ENCODE peak calls at places on chromosomes 3 and 15, in nine cellular contexts. D, N, J, S, X, U, P, W and Y are unnamed samples. For H3K27me3, the result is how much of the 10 kb centered on the place peaks cover.

GRCh38 chr3:172140499-172141391 is 101.4 kb downstream of the FNDC3B start:
- DNase-seq in D (no peak), N (no peak), J (no peak), S (no peak), X (peak), U (no peak), P (no peak), W (no peak), Y (peak)

GRCh38 chr15:93231994-93232393 is 143.0 kb upstream of the RGMA start:
- DNase-seq in D (no peak), N (no peak), J (no peak), S (no peak), X (no peak), U (no peak), P (no peak), W (no peak), Y (no peak)

GRCh38 chr15:40873625-40874561 is at the start of gene RHOV:
- DNase-seq in D (peak), N (no peak), J (peak), S (peak), X (peak), U (no peak), P (peak), W (no peak), Y (no peak)

GRCh38 chr3:181613813-181614212 is 97.9 kb upstream of the SOX2 start:
- DNase-seq in D (no peak), N (no peak), J (no peak), S (no peak), X (no peak), U (no peak), P (no peak), W (no peak), Y (no peak)

GRCh38 chr3:39718674-39719595 is 90.5 kb upstream of the MYRIP start:
- DNase-seq in D (no peak), N (no peak), J (no peak), S (no peak), X (no peak), U (no peak), P (no peak), W (no peak), Y (peak)

GRCh38 chr3:48656841-48657281 is 5.8 kb downstream of the CELSR3 start:
- DNase-seq in D (no peak), N (no peak), J (no peak), S (no peak), X (no peak), U (no peak), P (no peak), W (no peak), Y (no peak)

GRCh38 chr15:76235186-76235826 is 76.0 kb downstream of the ETFA start:
- DNase-seq in D (no peak), N (no peak), J (no peak), S (no peak), X (peak), U (no peak), P (no peak), W (no peak), Y (peak)

GRCh38 chr3:101813817-101814440 is 34.9 kb downstream of the NXPE3 start:
- DNase-seq in D (no peak), N (no peak), J (no peak), S (no peak), X (peak), U (no peak), P (no peak), W (no peak), Y (no peak)

GRCh38 chr15:66504563-66505429 is at the start of the genes RPL4 and ZWILCH:
- DNase-seq in D (peak), N (peak), J (peak), S (peak), X (peak), U (peak), P (peak), W (no peak), Y (peak)

GRCh38 chr15:70172124-70172523 is 74.4 kb upstream of the TLE3 start:
- DNase-seq in D (peak), N (no peak), J (no peak), S (no peak), X (no peak), U (no peak), P (no peak), W (no peak), Y (no peak)

GRCh38 chr15:77905301-77905920 is 172.1 kb downstream of the TBC1D2B start:
- DNase-seq in D (peak), N (no peak), J (peak), S (no peak), X (no peak), U (no peak), P (peak), W (no peak), Y (no peak)

GRCh38 chr15:77033417-77033728 is 37.5 kb downstream of the TSPAN3 start:
- DNase-seq in D (peak), N (no peak), J (no peak), S (no peak), X (no peak), U (no peak), P (no peak), W (no peak), Y (no peak)

GRCh38 chr15:68316061-68316804 is 38.7 kb downstream of the FEM1B start:
- DNase-seq in D (peak), N (no peak), J (peak), S (no peak), X (peak), U (peak), P (peak), W (no peak), Y (no peak)

GRCh38 chr15:35440265-35440664 is 105.7 kb downstream of the DPH6 start:
- DNase-seq in D (no peak), N (no peak), J (no peak), S (no peak), X (no peak), U (no peak), P (no peak), W (no peak), Y (no peak)

GRCh38 chr15:101207867-101208288 is 44.0 kb downstream of the CHSY1 start:
- DNase-seq in D (no peak), N (no peak), J (peak), S (no peak), X (peak), U (no peak), P (no peak), W (no peak), Y (no peak)

GRCh38 chr3:50550079-50550736 is 17.3 kb downstream of the C3orf18 start:
- DNase-seq in D (peak), N (peak), J (peak), S (no peak), X (peak), U (no peak), P (peak), W (no peak), Y (no peak)

GRCh38 chr15:57259511-57260143 is 116.7 kb upstream of the CGNL1 start:
- DNase-seq in D (no peak), N (no peak), J (no peak), S (no peak), X (no peak), U (peak), P (no peak), W (peak), Y (no peak)

GRCh38 chr3:172065534-172065933 is 26.2 kb downstream of the FNDC3B start:
- DNase-seq in D (no peak), N (no peak), J (no peak), S (no peak), X (no peak), U (no peak), P (no peak), W (no peak), Y (no peak)

GRCh38 chr3:58022490-58022889 is 14.3 kb downstream of the FLNB start:
- DNase-seq in D (no peak), N (no peak), J (no peak), S (no peak), X (peak), U (no peak), P (no peak), W (no peak), Y (no peak)

GRCh38 chr3:55160241-55160877 is 232.5 kb upstream of the LRTM1 start:
- DNase-seq in D (peak), N (no peak), J (peak), S (peak), X (peak), U (no peak), P (no peak), W (no peak), Y (peak)

GRCh38 chr15:33567652-33568051 is 256.9 kb downstream of the RYR3 start:
- DNase-seq in D (no peak), N (no peak), J (no peak), S (no peak), X (no peak), U (no peak), P (no peak), W (no peak), Y (no peak)

GRCh38 chr3:141335531-141336042 is 32.7 kb upstream of the ZBTB38 start:
- DNase-seq in D (no peak), N (no peak), J (no peak), S (no peak), X (no peak), U (no peak), P (no peak), W (no peak), Y (no peak)

GRCh38 chr3:171801738-171802600 is 8.3 kb downstream of the PLD1 start:
- DNase-seq in D (no peak), N (no peak), J (no peak), S (no peak), X (peak), U (no peak), P (no peak), W (no peak), Y (peak)

GRCh38 chr15:65339436-65339835 is 35.0 kb downstream of the RNU5B-1 start:
- DNase-seq in D (no peak), N (no peak), J (no peak), S (no peak), X (no peak), U (no peak), P (no peak), W (no peak), Y (no peak)

GRCh38 chr3:46797486-46797885 is 65.8 kb downstream of the MYL3 start:
- DNase-seq in D (no peak), N (no peak), J (no peak), S (no peak), X (peak), U (no peak), P (no peak), W (no peak), Y (no peak)

GRCh38 chr3:99357131-99357530 is 281.3 kb upstream of the COL8A1 start:
- DNase-seq in D (no peak), N (no peak), J (no peak), S (no peak), X (no peak), U (no peak), P (no peak), W (no peak), Y (no peak)

GRCh38 chr3:177673105-177673804 is 476.0 kb upstream of the TBL1XR1 start:
- DNase-seq in D (no peak), N (no peak), J (peak), S (no peak), X (no peak), U (no peak), P (no peak), W (no peak), Y (peak)

GRCh38 chr3:27714101-27714526 is 8.0 kb downstream of the EOMES start:
- DNase-seq in D (no peak), N (no peak), J (no peak), S (no peak), X (no peak), U (no peak), P (no peak), W (no peak), Y (no peak)

GRCh38 chr3:27713066-27713400 is 9.1 kb downstream of the EOMES start:
- DNase-seq in D (no peak), N (no peak), J (no peak), S (no peak), X (peak), U (no peak), P (no peak), W (no peak), Y (no peak)

GRCh38 chr3:27712136-27713065 is 9.7 kb downstream of the EOMES start:
- DNase-seq in D (peak), N (peak), J (peak), S (peak), X (peak), U (peak), P (peak), W (no peak), Y (peak)

GRCh38 chr3:27714692-27715453 is 7.2 kb downstream of the EOMES start:
- DNase-seq in D (no peak), N (no peak), J (no peak), S (peak), X (peak), U (no peak), P (no peak), W (no peak), Y (no peak)

DNA sequence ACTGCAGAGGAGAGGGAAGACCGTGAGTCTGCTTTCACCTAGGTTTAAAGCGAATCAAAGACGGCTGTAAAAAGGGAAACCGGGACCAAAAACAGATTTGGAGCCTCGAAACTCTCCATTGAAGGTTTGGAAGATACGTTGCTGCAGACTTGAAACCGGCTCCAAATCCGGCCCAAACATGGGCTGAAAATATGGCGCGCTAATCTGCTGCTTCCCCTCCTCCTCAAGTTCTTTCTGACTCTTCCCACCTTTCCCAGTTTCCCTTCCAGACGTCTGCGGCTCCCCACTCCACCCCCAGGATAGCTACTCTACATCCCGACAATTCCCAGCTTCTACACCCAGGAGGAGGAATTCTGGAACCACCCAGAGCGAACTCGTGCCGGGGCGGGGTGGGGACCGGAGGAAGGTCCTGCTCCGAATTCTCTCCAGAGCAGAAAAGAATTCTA is 8.7 kb downstream of the EOMES start:
- DNase-seq in D (no peak), N (no peak), J (no peak), S (no peak), X (peak), U (no peak), P (no peak), W (no peak), Y (no peak)
- H3K27me3 ChIP-seq in D (under half), N (under half), J (under half), S (under half), X (under half), U (half or more), P (half or more), W (half or more), Y (under half)

DNA sequence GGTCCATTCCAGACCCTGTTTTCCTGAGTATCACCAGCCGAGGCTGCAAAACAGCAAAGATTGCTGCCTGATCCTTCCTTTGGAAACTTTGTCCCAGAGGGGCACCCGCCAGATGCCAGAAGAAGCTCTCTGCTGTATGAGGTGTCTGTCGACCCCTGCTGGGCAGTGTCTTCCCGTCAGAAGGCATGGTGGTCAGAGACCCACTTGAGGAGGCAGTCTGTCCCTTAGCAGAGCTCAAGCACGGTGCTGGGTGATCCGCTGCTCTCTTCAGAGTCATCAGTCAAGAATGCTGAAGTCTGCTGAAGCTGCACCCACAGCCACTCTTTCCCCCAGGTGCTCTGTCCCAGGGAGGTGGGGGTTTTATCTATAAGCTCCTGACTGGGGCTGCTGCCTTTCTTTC is 1121.2 kb downstream of the NSUN3 start:
- DNase-seq in D (no peak), N (no peak), J (no peak), S (no peak), X (no peak), U (no peak), P (no peak), W (no peak), Y (no peak)
- H3K27me3 ChIP-seq in D (under half), N (under half), J (under half), S (under half), X (under half), U (under half), P (under half), W (under half), Y (under half)

DNA sequence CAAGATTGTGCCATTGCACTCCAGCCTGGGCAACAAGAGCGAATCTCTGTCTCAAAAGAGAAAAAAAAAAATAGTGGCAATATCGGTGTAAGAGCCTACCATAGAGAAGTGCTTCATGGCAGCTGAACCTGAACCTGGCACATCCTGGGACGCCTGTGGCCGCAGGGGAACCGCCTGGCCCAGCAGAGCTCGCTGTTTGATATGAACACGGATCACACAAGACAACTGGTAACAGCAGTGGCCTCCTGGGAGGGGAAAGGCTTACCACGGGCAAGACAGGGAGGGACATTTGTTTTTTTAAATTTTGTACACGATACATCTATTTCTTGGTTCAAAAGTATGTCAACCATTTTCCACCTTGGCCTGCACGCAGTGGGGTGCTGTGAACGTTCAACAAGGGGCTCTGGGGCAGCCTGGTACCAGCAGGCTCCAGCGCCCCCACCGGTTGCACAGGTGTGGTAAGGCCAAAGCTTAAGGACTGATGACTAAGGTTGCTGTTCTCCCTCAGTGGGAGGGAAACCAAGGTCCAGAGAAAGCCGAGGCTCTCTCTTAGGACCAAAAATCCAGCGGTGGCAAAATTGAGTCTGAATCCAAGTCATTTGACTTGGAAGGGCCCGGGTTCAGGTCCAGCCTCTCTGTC is 21.7 kb upstream of the EPHB3 start:
- DNase-seq in D (peak), N (no peak), J (no peak), S (no peak), X (no peak), U (no peak), P (no peak), W (no peak), Y (no peak)
- H3K27me3 ChIP-seq in D (under half), N (under half), J (under half), S (under half), X (half or more), U (under half), P (under half), W (under half), Y (under half)

DNA sequence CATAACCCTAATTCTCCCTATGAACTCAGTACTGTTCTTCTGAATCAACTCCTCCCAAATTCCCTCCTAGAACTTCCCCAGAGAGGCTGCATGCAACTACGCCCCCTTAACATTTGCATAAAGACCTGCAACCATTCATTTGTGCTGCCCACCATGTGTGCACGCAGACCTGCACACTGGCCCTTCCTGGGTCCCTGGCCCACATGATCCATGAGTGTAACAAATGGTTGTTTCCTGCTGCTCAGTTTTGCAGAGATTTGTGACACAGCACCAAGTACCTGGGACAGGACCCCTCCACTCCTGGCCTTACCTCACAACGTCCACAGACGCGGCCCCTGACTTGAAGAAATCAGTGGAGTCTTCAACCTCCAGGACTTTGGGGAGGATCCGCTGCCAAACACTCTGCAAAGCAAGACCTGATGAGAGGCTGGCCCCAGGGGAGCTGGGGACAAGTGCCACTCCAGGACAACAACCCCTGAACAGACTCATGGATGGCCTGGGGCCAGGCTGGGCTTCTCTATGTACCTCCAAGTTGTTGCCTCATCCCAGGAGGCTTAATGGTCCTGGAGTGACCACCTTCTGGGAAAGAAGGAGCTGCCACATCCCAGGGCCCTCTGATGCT is 33.8 kb downstream of the ALDH1L1 start:
- DNase-seq in D (peak), N (no peak), J (no peak), S (no peak), X (no peak), U (no peak), P (peak), W (no peak), Y (no peak)
- H3K27me3 ChIP-seq in D (under half), N (under half), J (under half), S (under half), X (under half), U (under half), P (under half), W (under half), Y (under half)

GRCh38 chr3:123318374-123318773 is 116.6 kb downstream of the SEC22A start:
- DNase-seq in D (peak), N (no peak), J (peak), S (no peak), X (no peak), U (no peak), P (no peak), W (no peak), Y (no peak)
- H3K27me3 ChIP-seq in D (under half), N (under half), J (under half), S (under half), X (half or more), U (under half), P (under half), W (under half), Y (under half)

DNA sequence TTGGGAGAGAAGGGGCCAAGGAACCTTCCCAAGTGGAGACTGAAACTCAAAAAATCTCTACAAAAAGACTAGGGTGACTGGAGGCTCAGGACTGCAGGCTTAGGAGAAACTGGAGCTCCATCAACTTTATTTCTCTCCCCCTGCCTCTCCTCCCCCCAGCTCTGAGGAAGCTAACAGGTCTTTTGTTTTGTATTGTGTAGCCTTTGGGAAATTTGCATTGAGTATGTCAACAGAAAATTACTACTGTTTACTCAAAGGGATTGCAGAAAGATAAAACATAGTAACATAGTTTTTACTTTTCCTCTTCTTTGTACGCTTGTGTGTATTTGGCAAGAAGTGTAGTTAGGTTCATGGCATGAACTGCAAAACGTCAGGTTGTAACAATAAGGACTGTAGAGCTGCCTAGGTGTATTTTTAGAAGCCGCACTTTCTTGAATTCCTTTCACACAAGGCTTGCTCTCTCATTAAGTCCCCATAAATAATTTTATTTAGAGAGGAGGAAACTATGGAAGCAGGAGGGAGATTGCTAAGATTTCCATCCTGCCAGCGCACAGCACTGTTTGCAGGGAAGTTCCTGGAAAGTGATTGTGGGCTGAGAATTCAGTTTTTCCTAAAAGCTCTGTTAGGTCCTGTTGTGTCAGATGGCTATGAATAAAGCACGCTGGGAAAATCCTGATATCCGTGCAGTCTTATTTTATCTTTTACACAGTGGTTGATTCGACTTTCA is 21.1 kb upstream of the SATB1 start:
- DNase-seq in D (no peak), N (no peak), J (no peak), S (no peak), X (no peak), U (no peak), P (no peak), W (no peak), Y (no peak)
- H3K27me3 ChIP-seq in D (under half), N (under half), J (under half), S (under half), X (under half), U (half or more), P (under half), W (under half), Y (under half)

GRCh38 chr3:68909719-68910118 is 22.6 kb downstream of the TAFA4 start:
- DNase-seq in D (no peak), N (no peak), J (no peak), S (no peak), X (no peak), U (no peak), P (no peak), W (no peak), Y (no peak)

GRCh38 chr3:68904064-68904463 is 28.3 kb downstream of the TAFA4 start:
- DNase-seq in D (no peak), N (no peak), J (no peak), S (no peak), X (no peak), U (no peak), P (no peak), W (no peak), Y (no peak)

GRCh38 chr3:68904578-68904977 is 27.8 kb downstream of the TAFA4 start:
- DNase-seq in D (no peak), N (no peak), J (no peak), S (no peak), X (no peak), U (no peak), P (no peak), W (no peak), Y (no peak)
- H3K27me3 ChIP-seq in D (under half), N (under half), J (under half), S (under half), X (under half), U (under half), P (under half), W (under half), Y (under half)